ENCODE peak calls at places on chromosomes 1 and 21, in eight cellular contexts. U is kidney; V is naive thymus-derived CD4-positive, alpha-beta T cell; Q is pancreas; Y is endothelial cell of umbilical vein; P is transverse colon; C is cardiac muscle cell; H is H1. Z is an unnamed sample.

GRCh38 chr1:181010789-181011188 is 11.9 kb downstream of the STX6 start:
- DNase-seq in U (no peak), V (no peak), Q (no peak), Y (no peak), P (no peak), C (no peak), H (no peak), Z (no peak)

GRCh38 chr1:201261771-201262547 is 21.3 kb upstream of the PKP1 start:
- DNase-seq in U (peak; percentile 52), V (no peak), Q (no peak), Y (no peak), P (no peak), C (no peak), H (no peak), Z (no peak)

GRCh38 chr1:45870500-45870899 is 67.1 kb downstream of the MAST2 start:
- DNase-seq in U (no peak), V (no peak), Q (no peak), Y (no peak), P (no peak), C (no peak), H (no peak), Z (no peak)

GRCh38 chr1:161440312-161440894 is 64.9 kb upstream of the FCGR2A start:
- DNase-seq in U (peak; percentile 73), V (peak; percentile 26), Q (peak; percentile 56), Y (peak; percentile 51), P (peak; percentile 68), C (peak; percentile 75), H (peak; percentile 41), Z (peak; percentile 69)

GRCh38 chr1:3685906-3686305 is 33.6 kb downstream of the TP73 start:
- DNase-seq in U (no peak), V (no peak), Q (no peak), Y (no peak), P (no peak), C (no peak), H (no peak), Z (no peak)

GRCh38 chr1:117146067-117146466 is 24.5 kb upstream of the TRIM45 start:
- DNase-seq in U (no peak), V (no peak), Q (no peak), Y (no peak), P (no peak), C (no peak), H (no peak), Z (no peak)

GRCh38 chr1:245541389-245541788 is 386.6 kb downstream of the KIF26B start:
- DNase-seq in U (no peak), V (no peak), Q (no peak), Y (no peak), P (no peak), C (no peak), H (no peak), Z (no peak)

GRCh38 chr1:156717411-156717810 is 10.9 kb upstream of the METTL25B start:
- DNase-seq in U (no peak), V (no peak), Q (no peak), Y (peak; percentile 21), P (no peak), C (no peak), H (no peak), Z (no peak)

GRCh38 chr1:5830771-5831599 is 161.2 kb downstream of the NPHP4 start:
- DNase-seq in U (peak; percentile 47), V (no peak), Q (peak; percentile 20), Y (no peak), P (no peak), C (peak; percentile 36), H (peak; percentile 73), Z (peak; percentile 23)

GRCh38 chr1:5721634-5722215 is 270.5 kb downstream of the NPHP4 start:
- DNase-seq in U (no peak), V (no peak), Q (no peak), Y (no peak), P (no peak), C (no peak), H (no peak), Z (peak; percentile 28)

DNA sequence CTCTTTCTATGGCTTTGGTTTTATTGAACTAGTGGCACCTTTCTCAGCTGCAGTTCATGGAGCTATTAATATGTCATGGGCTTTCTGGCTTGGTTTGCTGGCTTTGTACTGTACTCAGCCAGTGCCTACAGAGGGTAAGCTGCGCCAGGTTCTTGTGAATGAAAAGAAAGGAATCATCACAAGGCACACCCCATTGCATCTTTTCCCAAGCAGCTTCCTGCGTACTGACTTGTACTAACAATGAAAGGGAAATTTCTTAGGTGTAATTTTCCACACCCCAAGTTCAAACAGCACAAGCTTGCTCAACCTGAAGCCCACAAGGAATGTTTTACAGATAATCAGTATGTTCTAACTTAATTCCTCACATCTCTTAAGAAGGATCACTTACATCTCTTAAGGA is 78.0 kb upstream of the TNFSF18 start:
- DNase-seq in U (no peak), V (no peak), Q (no peak), Y (no peak), P (no peak), C (no peak), H (no peak), Z (no peak)
- H3K27ac ChIP-seq in U (no peak overlapping the region), V (no peak overlapping the region), Q (peak overlapping the region; percentile 46), Y (no peak overlapping the region), P (no peak overlapping the region), C (no peak overlapping the region), H (no peak overlapping the region), Z (no peak overlapping the region)

GRCh38 chr21:38241029-38241740 is 15.6 kb upstream of the KCNJ15 start:
- DNase-seq in U (no peak), V (no peak), Q (peak; percentile 38), Y (peak; percentile 58), P (no peak), C (no peak), H (no peak), Z (no peak)

GRCh38 chr21:38236232-38236631 is 20.6 kb upstream of the KCNJ15 start:
- DNase-seq in U (no peak), V (no peak), Q (no peak), Y (no peak), P (no peak), C (no peak), H (no peak), Z (no peak)

GRCh38 chr21:38242036-38242435 is 14.8 kb upstream of the KCNJ15 start:
- DNase-seq in U (no peak), V (no peak), Q (no peak), Y (no peak), P (no peak), C (no peak), H (no peak), Z (no peak)

GRCh38 chr21:38243732-38244406 is 12.9 kb upstream of the KCNJ15 start:
- DNase-seq in U (no peak), V (peak; percentile 13), Q (no peak), Y (no peak), P (no peak), C (no peak), H (no peak), Z (no peak)

GRCh38 chr21:38240121-38240520 is 16.7 kb upstream of the KCNJ15 start:
- DNase-seq in U (no peak), V (no peak), Q (no peak), Y (peak; percentile 93), P (no peak), C (no peak), H (no peak), Z (no peak)
- H3K27ac ChIP-seq in U (peak overlapping the region; percentile 63), V (no peak overlapping the region), Q (peak overlapping the region; percentile 71), Y (peak overlapping the region; percentile 68), P (no peak overlapping the region), C (no peak overlapping the region), H (no peak overlapping the region), Z (no peak overlapping the region)

GRCh38 chr1:227542153-227543120 is 20.9 kb upstream of the ZNF678 start:
- DNase-seq in U (peak; percentile 96), V (peak; percentile 87), Q (peak; percentile 90), Y (peak; percentile 70), P (peak; percentile 90), C (peak; percentile 85), H (peak; percentile 56), Z (peak; percentile 86)

GRCh38 chr1:227541129-227541528 is 22.2 kb upstream of the ZNF678 start:
- DNase-seq in U (peak; percentile 52), V (no peak), Q (no peak), Y (no peak), P (no peak), C (no peak), H (no peak), Z (no peak)

GRCh38 chr1:227543283-227544066 is 19.9 kb upstream of the ZNF678 start:
- DNase-seq in U (peak; percentile 55), V (no peak), Q (no peak), Y (no peak), P (no peak), C (no peak), H (no peak), Z (no peak)

GRCh38 chr1:227540170-227541098 is 22.9 kb upstream of the ZNF678 start:
- DNase-seq in U (no peak), V (no peak), Q (no peak), Y (no peak), P (no peak), C (no peak), H (no peak), Z (no peak)

GRCh38 chr1:227541796-227542152 is 21.6 kb upstream of the ZNF678 start:
- DNase-seq in U (no peak), V (no peak), Q (no peak), Y (no peak), P (peak; percentile 16), C (no peak), H (no peak), Z (no peak)
- H3K27ac ChIP-seq in U (no peak overlapping the region), V (no peak overlapping the region), Q (peak overlapping the region; percentile 77), Y (no peak overlapping the region), P (peak overlapping the region; percentile 71), C (no peak overlapping the region), H (no peak overlapping the region), Z (no peak overlapping the region)

DNA sequence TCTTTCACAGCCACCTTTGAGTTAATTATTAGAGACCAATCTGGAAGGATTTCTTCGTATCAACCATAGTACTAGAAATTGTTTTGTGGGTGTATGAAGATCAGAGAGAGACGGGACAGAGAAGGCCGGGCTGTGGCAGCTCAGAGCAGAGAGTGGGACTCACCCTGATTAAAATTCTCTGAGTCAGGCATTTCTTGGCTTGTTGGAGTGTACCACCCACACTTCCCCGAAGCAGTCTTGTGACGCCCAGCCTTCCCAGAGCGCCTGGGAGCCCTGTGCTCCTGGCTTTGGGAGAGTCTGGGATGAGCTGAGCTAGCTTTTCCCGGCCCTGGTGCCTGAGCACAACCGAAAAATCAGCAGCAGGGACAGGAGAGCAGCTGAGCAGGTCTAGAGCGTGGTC is 19.4 kb downstream of the PLEKHM2 start:
- DNase-seq in U (peak; percentile 94), V (no peak), Q (peak; percentile 45), Y (peak; percentile 56), P (peak; percentile 49), C (peak; percentile 55), H (no peak), Z (peak; percentile 80)
- H3K27ac ChIP-seq in U (peak overlapping the region; percentile 77), V (no peak overlapping the region), Q (peak overlapping the region; percentile 79), Y (peak overlapping the region; percentile 13), P (peak overlapping the region; percentile 85), C (peak overlapping the region; percentile 95), H (no peak overlapping the region), Z (peak overlapping the region; percentile 85)

DNA sequence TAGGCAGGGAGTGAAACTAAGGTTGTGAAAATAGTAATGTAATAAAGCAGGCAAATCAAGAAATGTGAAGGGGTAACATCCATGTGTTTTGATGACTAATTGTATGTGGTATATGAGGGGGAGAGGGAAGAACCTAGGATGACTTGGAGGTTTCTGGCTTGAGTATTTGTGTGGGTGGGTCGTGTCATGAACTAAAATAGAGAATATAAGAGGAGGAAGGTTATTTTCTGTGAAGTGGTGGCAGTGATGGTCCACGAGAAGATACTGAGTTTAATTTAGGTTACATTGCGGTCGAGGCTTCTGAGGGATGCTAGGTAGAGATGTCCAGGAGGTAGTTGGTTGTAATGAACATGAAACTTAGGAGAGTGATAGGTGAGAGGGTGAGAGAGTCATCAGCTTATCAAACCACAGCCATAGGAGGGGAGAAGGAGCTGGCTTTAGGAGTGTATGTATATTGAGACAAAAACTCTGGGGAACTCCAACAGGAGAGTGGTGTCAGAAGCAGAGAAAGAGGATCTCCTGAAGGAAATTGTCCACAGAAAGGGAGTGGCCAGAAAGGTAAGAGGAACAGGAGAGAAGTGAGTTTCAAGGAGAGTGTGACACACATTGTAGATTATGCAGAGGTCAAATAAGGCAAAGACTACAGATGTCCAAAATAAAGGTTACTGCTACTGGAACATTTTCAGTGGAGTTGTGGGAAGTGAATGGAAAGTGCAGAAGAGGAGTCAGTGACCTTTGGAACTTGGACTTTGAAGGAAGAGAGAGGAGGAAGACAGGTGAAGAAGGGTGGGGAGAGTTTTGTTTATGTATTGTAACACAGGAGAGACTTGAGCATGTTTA is 89.0 kb upstream of the MACF1 start:
- DNase-seq in U (no peak), V (no peak), Q (no peak), Y (no peak), P (no peak), C (no peak), H (no peak), Z (peak; percentile 31)
- H3K27ac ChIP-seq in U (peak overlapping the region; percentile 74), V (no peak overlapping the region), Q (peak overlapping the region; percentile 22), Y (no peak overlapping the region), P (peak overlapping the region; percentile 60), C (no peak overlapping the region), H (no peak overlapping the region), Z (no peak overlapping the region)

Z was measured in RWPE1.